ENCODE peak calls at places on chromosomes 4 and X, in five cellular contexts. One of them, this sample, is unnamed.

GRCh38 chrX:83934220-83934619 is 73.3 kb downstream of the CYLC1 start:
- DNase-seq in natural killer cell treated with Interleukin-12 subunit alpha and Interleukin-12 subunit beta and Interleukin-15 and Interleukin-18, amount 100 ng/mL, for 72 hours: no peak
- DNase-seq in mesothelial cell of epicardium: no peak
- DNase-seq in activated T-helper 1 cell treated with Interleukin-2 at 50 U/mL for 16 hours: no peak
- DNase-seq in NCI-H510A: no peak
- DNase-seq in this sample: no peak

GRCh38 chrX:21711126-21711847 is 46.6 kb downstream of the SMPX start:
- DNase-seq in natural killer cell treated with Interleukin-12 subunit alpha and Interleukin-12 subunit beta and Interleukin-15 and Interleukin-18, amount 100 ng/mL, for 72 hours: no peak
- DNase-seq in mesothelial cell of epicardium: no peak
- DNase-seq in activated T-helper 1 cell treated with Interleukin-2 at 50 U/mL for 16 hours: no peak
- DNase-seq in NCI-H510A: no peak
- DNase-seq in this sample: no peak

GRCh38 chrX:119686087-119686639 is 6.8 kb downstream of the SEPTIN6 start:
- DNase-seq in natural killer cell treated with Interleukin-12 subunit alpha and Interleukin-12 subunit beta and Interleukin-15 and Interleukin-18, amount 100 ng/mL, for 72 hours: no peak
- DNase-seq in mesothelial cell of epicardium: no peak
- DNase-seq in activated T-helper 1 cell treated with Interleukin-2 at 50 U/mL for 16 hours: no peak
- DNase-seq in NCI-H510A: no peak
- DNase-seq in this sample: no peak

GRCh38 chrX:154840856-154841255 is 6.4 kb upstream of the SMIM9 start:
- DNase-seq in natural killer cell treated with Interleukin-12 subunit alpha and Interleukin-12 subunit beta and Interleukin-15 and Interleukin-18, amount 100 ng/mL, for 72 hours: no peak
- DNase-seq in mesothelial cell of epicardium: no peak
- DNase-seq in activated T-helper 1 cell treated with Interleukin-2 at 50 U/mL for 16 hours: no peak
- DNase-seq in NCI-H510A: no peak
- DNase-seq in this sample: no peak

GRCh38 chrX:26778320-26778888 is 562.4 kb downstream of the MAGEB5 start:
- DNase-seq in natural killer cell treated with Interleukin-12 subunit alpha and Interleukin-12 subunit beta and Interleukin-15 and Interleukin-18, amount 100 ng/mL, for 72 hours: no peak
- DNase-seq in mesothelial cell of epicardium: no peak
- DNase-seq in activated T-helper 1 cell treated with Interleukin-2 at 50 U/mL for 16 hours: no peak
- DNase-seq in NCI-H510A: no peak
- DNase-seq in this sample: no peak

GRCh38 chr4:159075531-159075932 is 27.3 kb upstream of the RAPGEF2 start:
- DNase-seq in natural killer cell treated with Interleukin-12 subunit alpha and Interleukin-12 subunit beta and Interleukin-15 and Interleukin-18, amount 100 ng/mL, for 72 hours: no peak
- DNase-seq in mesothelial cell of epicardium: no peak
- DNase-seq in activated T-helper 1 cell treated with Interleukin-2 at 50 U/mL for 16 hours: no peak
- DNase-seq in NCI-H510A: no peak
- DNase-seq in this sample: no peak

GRCh38 chr4:76512000-76512399 is 77.0 kb downstream of the SHROOM3 start:
- DNase-seq in natural killer cell treated with Interleukin-12 subunit alpha and Interleukin-12 subunit beta and Interleukin-15 and Interleukin-18, amount 100 ng/mL, for 72 hours: no peak
- DNase-seq in mesothelial cell of epicardium: no peak
- DNase-seq in activated T-helper 1 cell treated with Interleukin-2 at 50 U/mL for 16 hours: no peak
- DNase-seq in NCI-H510A: no peak
- DNase-seq in this sample: no peak

GRCh38 chr4:3332498-3332897 is 39.7 kb downstream of the RGS12 start:
- DNase-seq in natural killer cell treated with Interleukin-12 subunit alpha and Interleukin-12 subunit beta and Interleukin-15 and Interleukin-18, amount 100 ng/mL, for 72 hours: no peak
- DNase-seq in mesothelial cell of epicardium: no peak
- DNase-seq in activated T-helper 1 cell treated with Interleukin-2 at 50 U/mL for 16 hours: no peak
- DNase-seq in NCI-H510A: no peak
- DNase-seq in this sample: no peak

GRCh38 chr4:154010377-154010776 is 221.5 kb upstream of the SFRP2 start:
- DNase-seq in natural killer cell treated with Interleukin-12 subunit alpha and Interleukin-12 subunit beta and Interleukin-15 and Interleukin-18, amount 100 ng/mL, for 72 hours: no peak
- DNase-seq in mesothelial cell of epicardium: no peak
- DNase-seq in activated T-helper 1 cell treated with Interleukin-2 at 50 U/mL for 16 hours: no peak
- DNase-seq in NCI-H510A: no peak
- DNase-seq in this sample: no peak

GRCh38 chr4:14023036-14023435 is 395.5 kb upstream of the BOD1L1 start:
- DNase-seq in natural killer cell treated with Interleukin-12 subunit alpha and Interleukin-12 subunit beta and Interleukin-15 and Interleukin-18, amount 100 ng/mL, for 72 hours: no peak
- DNase-seq in mesothelial cell of epicardium: no peak
- DNase-seq in activated T-helper 1 cell treated with Interleukin-2 at 50 U/mL for 16 hours: no peak
- DNase-seq in NCI-H510A: no peak
- DNase-seq in this sample: no peak

GRCh38 chr4:186935881-186936280 is 212.2 kb upstream of the FAT1 start:
- DNase-seq in natural killer cell treated with Interleukin-12 subunit alpha and Interleukin-12 subunit beta and Interleukin-15 and Interleukin-18, amount 100 ng/mL, for 72 hours: no peak
- DNase-seq in mesothelial cell of epicardium: no peak
- DNase-seq in activated T-helper 1 cell treated with Interleukin-2 at 50 U/mL for 16 hours: no peak
- DNase-seq in NCI-H510A: no peak
- DNase-seq in this sample: no peak

GRCh38 chr4:125572601-125573000 is 257.8 kb downstream of the FAT4 start:
- DNase-seq in natural killer cell treated with Interleukin-12 subunit alpha and Interleukin-12 subunit beta and Interleukin-15 and Interleukin-18, amount 100 ng/mL, for 72 hours: no peak
- DNase-seq in mesothelial cell of epicardium: no peak
- DNase-seq in activated T-helper 1 cell treated with Interleukin-2 at 50 U/mL for 16 hours: no peak
- DNase-seq in NCI-H510A: no peak
- DNase-seq in this sample: no peak

GRCh38 chrX:13126785-13127184 is 82.4 kb upstream of the FAM9C start:
- DNase-seq in natural killer cell treated with Interleukin-12 subunit alpha and Interleukin-12 subunit beta and Interleukin-15 and Interleukin-18, amount 100 ng/mL, for 72 hours: no peak
- DNase-seq in mesothelial cell of epicardium: no peak
- DNase-seq in activated T-helper 1 cell treated with Interleukin-2 at 50 U/mL for 16 hours: no peak
- DNase-seq in NCI-H510A: no peak
- DNase-seq in this sample: no peak

GRCh38 chr4:76589402-76589801 is 154.4 kb downstream of the SHROOM3 start:
- DNase-seq in natural killer cell treated with Interleukin-12 subunit alpha and Interleukin-12 subunit beta and Interleukin-15 and Interleukin-18, amount 100 ng/mL, for 72 hours: no peak
- DNase-seq in mesothelial cell of epicardium: no peak
- DNase-seq in activated T-helper 1 cell treated with Interleukin-2 at 50 U/mL for 16 hours: no peak
- DNase-seq in NCI-H510A: no peak
- DNase-seq in this sample: no peak

GRCh38 chrX:115494133-115494532 is 66.8 kb upstream of the PLS3 start:
- DNase-seq in natural killer cell treated with Interleukin-12 subunit alpha and Interleukin-12 subunit beta and Interleukin-15 and Interleukin-18, amount 100 ng/mL, for 72 hours: no peak
- DNase-seq in mesothelial cell of epicardium: no peak
- DNase-seq in activated T-helper 1 cell treated with Interleukin-2 at 50 U/mL for 16 hours: no peak
- DNase-seq in NCI-H510A: peak
- DNase-seq in this sample: no peak

GRCh38 chrX:115233497-115234219 is at the start of gene LRCH2:
- DNase-seq in natural killer cell treated with Interleukin-12 subunit alpha and Interleukin-12 subunit beta and Interleukin-15 and Interleukin-18, amount 100 ng/mL, for 72 hours: no peak
- DNase-seq in mesothelial cell of epicardium: peak
- DNase-seq in activated T-helper 1 cell treated with Interleukin-2 at 50 U/mL for 16 hours: no peak
- DNase-seq in NCI-H510A: peak
- DNase-seq in this sample: no peak

GRCh38 chr4:180923476-180923875 is 1319.7 kb upstream of the TENM3 start:
- DNase-seq in natural killer cell treated with Interleukin-12 subunit alpha and Interleukin-12 subunit beta and Interleukin-15 and Interleukin-18, amount 100 ng/mL, for 72 hours: no peak
- DNase-seq in mesothelial cell of epicardium: no peak
- DNase-seq in activated T-helper 1 cell treated with Interleukin-2 at 50 U/mL for 16 hours: no peak
- DNase-seq in NCI-H510A: no peak
- DNase-seq in this sample: no peak

GRCh38 chr4:76600447-76600846 is 165.4 kb downstream of the SHROOM3 start:
- DNase-seq in natural killer cell treated with Interleukin-12 subunit alpha and Interleukin-12 subunit beta and Interleukin-15 and Interleukin-18, amount 100 ng/mL, for 72 hours: no peak
- DNase-seq in mesothelial cell of epicardium: no peak
- DNase-seq in activated T-helper 1 cell treated with Interleukin-2 at 50 U/mL for 16 hours: no peak
- DNase-seq in NCI-H510A: no peak
- DNase-seq in this sample: no peak

GRCh38 chr4:95293014-95293413 is 255.8 kb downstream of the UNC5C start:
- DNase-seq in natural killer cell treated with Interleukin-12 subunit alpha and Interleukin-12 subunit beta and Interleukin-15 and Interleukin-18, amount 100 ng/mL, for 72 hours: no peak
- DNase-seq in mesothelial cell of epicardium: no peak
- DNase-seq in activated T-helper 1 cell treated with Interleukin-2 at 50 U/mL for 16 hours: no peak
- DNase-seq in NCI-H510A: no peak
- DNase-seq in this sample: no peak

GRCh38 chr4:87356832-87357526 is 34.0 kb downstream of the HSD17B11 start:
- DNase-seq in natural killer cell treated with Interleukin-12 subunit alpha and Interleukin-12 subunit beta and Interleukin-15 and Interleukin-18, amount 100 ng/mL, for 72 hours: no peak
- DNase-seq in mesothelial cell of epicardium: no peak
- DNase-seq in activated T-helper 1 cell treated with Interleukin-2 at 50 U/mL for 16 hours: no peak
- DNase-seq in NCI-H510A: no peak
- DNase-seq in this sample: no peak

GRCh38 chr4:183721207-183722081 is 62.4 kb downstream of the TRAPPC11 start:
- DNase-seq in natural killer cell treated with Interleukin-12 subunit alpha and Interleukin-12 subunit beta and Interleukin-15 and Interleukin-18, amount 100 ng/mL, for 72 hours: peak
- DNase-seq in mesothelial cell of epicardium: no peak
- DNase-seq in activated T-helper 1 cell treated with Interleukin-2 at 50 U/mL for 16 hours: peak
- DNase-seq in NCI-H510A: no peak
- DNase-seq in this sample: peak

GRCh38 chrX:118847676-118848075 is 24.1 kb downstream of the ZCCHC12 start:
- DNase-seq in natural killer cell treated with Interleukin-12 subunit alpha and Interleukin-12 subunit beta and Interleukin-15 and Interleukin-18, amount 100 ng/mL, for 72 hours: no peak
- DNase-seq in mesothelial cell of epicardium: no peak
- DNase-seq in activated T-helper 1 cell treated with Interleukin-2 at 50 U/mL for 16 hours: no peak
- DNase-seq in NCI-H510A: peak
- DNase-seq in this sample: no peak

GRCh38 chr4:163495900-163496299 is 1.4 kb downstream of the TMA16 start:
- DNase-seq in natural killer cell treated with Interleukin-12 subunit alpha and Interleukin-12 subunit beta and Interleukin-15 and Interleukin-18, amount 100 ng/mL, for 72 hours: no peak
- DNase-seq in mesothelial cell of epicardium: no peak
- DNase-seq in activated T-helper 1 cell treated with Interleukin-2 at 50 U/mL for 16 hours: no peak
- DNase-seq in NCI-H510A: no peak
- DNase-seq in this sample: no peak

GRCh38 chr4:108372678-108373077 is 203.9 kb upstream of the LEF1 start:
- DNase-seq in natural killer cell treated with Interleukin-12 subunit alpha and Interleukin-12 subunit beta and Interleukin-15 and Interleukin-18, amount 100 ng/mL, for 72 hours: no peak
- DNase-seq in mesothelial cell of epicardium: no peak
- DNase-seq in activated T-helper 1 cell treated with Interleukin-2 at 50 U/mL for 16 hours: no peak
- DNase-seq in NCI-H510A: no peak
- DNase-seq in this sample: no peak

GRCh38 chr4:24770111-24770584 is 25.2 kb upstream of the SOD3 start:
- DNase-seq in natural killer cell treated with Interleukin-12 subunit alpha and Interleukin-12 subunit beta and Interleukin-15 and Interleukin-18, amount 100 ng/mL, for 72 hours: no peak
- DNase-seq in mesothelial cell of epicardium: no peak
- DNase-seq in activated T-helper 1 cell treated with Interleukin-2 at 50 U/mL for 16 hours: no peak
- DNase-seq in NCI-H510A: no peak
- DNase-seq in this sample: no peak

GRCh38 chr4:145785391-145786008 is 105.6 kb downstream of the C4orf51 start:
- DNase-seq in natural killer cell treated with Interleukin-12 subunit alpha and Interleukin-12 subunit beta and Interleukin-15 and Interleukin-18, amount 100 ng/mL, for 72 hours: no peak
- DNase-seq in mesothelial cell of epicardium: no peak
- DNase-seq in activated T-helper 1 cell treated with Interleukin-2 at 50 U/mL for 16 hours: no peak
- DNase-seq in NCI-H510A: no peak
- DNase-seq in this sample: no peak

GRCh38 chr4:48546336-48546735 is 56.3 kb downstream of the ZAR1 start:
- DNase-seq in natural killer cell treated with Interleukin-12 subunit alpha and Interleukin-12 subunit beta and Interleukin-15 and Interleukin-18, amount 100 ng/mL, for 72 hours: no peak
- DNase-seq in mesothelial cell of epicardium: peak
- DNase-seq in activated T-helper 1 cell treated with Interleukin-2 at 50 U/mL for 16 hours: no peak
- DNase-seq in NCI-H510A: no peak
- DNase-seq in this sample: no peak

GRCh38 chrX:100944601-100945000 is 15.9 kb upstream of the XKRX start:
- DNase-seq in natural killer cell treated with Interleukin-12 subunit alpha and Interleukin-12 subunit beta and Interleukin-15 and Interleukin-18, amount 100 ng/mL, for 72 hours: no peak
- DNase-seq in mesothelial cell of epicardium: no peak
- DNase-seq in activated T-helper 1 cell treated with Interleukin-2 at 50 U/mL for 16 hours: no peak
- DNase-seq in NCI-H510A: no peak
- DNase-seq in this sample: no peak

GRCh38 chr4:108342325-108342986 is 173.7 kb upstream of the LEF1 start:
- DNase-seq in natural killer cell treated with Interleukin-12 subunit alpha and Interleukin-12 subunit beta and Interleukin-15 and Interleukin-18, amount 100 ng/mL, for 72 hours: peak
- DNase-seq in mesothelial cell of epicardium: no peak
- DNase-seq in activated T-helper 1 cell treated with Interleukin-2 at 50 U/mL for 16 hours: no peak
- DNase-seq in NCI-H510A: no peak
- DNase-seq in this sample: no peak

GRCh38 chr4:17324431-17324830 is 187.5 kb downstream of the QDPR start:
- DNase-seq in natural killer cell treated with Interleukin-12 subunit alpha and Interleukin-12 subunit beta and Interleukin-15 and Interleukin-18, amount 100 ng/mL, for 72 hours: no peak
- DNase-seq in mesothelial cell of epicardium: no peak
- DNase-seq in activated T-helper 1 cell treated with Interleukin-2 at 50 U/mL for 16 hours: no peak
- DNase-seq in NCI-H510A: no peak
- DNase-seq in this sample: peak

GRCh38 chrX:41730101-41730500 is 6.1 kb downstream of the GPR82 start:
- DNase-seq in natural killer cell treated with Interleukin-12 subunit alpha and Interleukin-12 subunit beta and Interleukin-15 and Interleukin-18, amount 100 ng/mL, for 72 hours: no peak
- DNase-seq in mesothelial cell of epicardium: no peak
- DNase-seq in activated T-helper 1 cell treated with Interleukin-2 at 50 U/mL for 16 hours: no peak
- DNase-seq in NCI-H510A: no peak
- DNase-seq in this sample: no peak

GRCh38 chr4:138938371-138938699 is 77.2 kb upstream of the NOCT start:
- DNase-seq in natural killer cell treated with Interleukin-12 subunit alpha and Interleukin-12 subunit beta and Interleukin-15 and Interleukin-18, amount 100 ng/mL, for 72 hours: no peak
- DNase-seq in mesothelial cell of epicardium: no peak
- DNase-seq in activated T-helper 1 cell treated with Interleukin-2 at 50 U/mL for 16 hours: no peak
- DNase-seq in NCI-H510A: no peak
- DNase-seq in this sample: no peak

GRCh38 chrX:15059488-15059887 is 186.3 kb downstream of the MOSPD2 start:
- DNase-seq in natural killer cell treated with Interleukin-12 subunit alpha and Interleukin-12 subunit beta and Interleukin-15 and Interleukin-18, amount 100 ng/mL, for 72 hours: no peak
- DNase-seq in mesothelial cell of epicardium: no peak
- DNase-seq in activated T-helper 1 cell treated with Interleukin-2 at 50 U/mL for 16 hours: no peak
- DNase-seq in NCI-H510A: no peak
- DNase-seq in this sample: no peak

This sample was measured in CD4-positive, alpha-beta T cell.